ENCODE peak calls at places on chromosomes 7 and 10, in eight cellular contexts. A is GM13976; C is RWPE1; B is CD14-positive monocyte; L is choroid plexus epithelial cell; N is brain microvascular endothelial cell; H is activated CD8-positive, alpha-beta T cell treated with anti-CD3 and anti-CD28 coated beads for 36 hours; O is mesothelial cell of epicardium. W is an unnamed sample.
A peak's percentile ranks its signal among the peaks of the same experiment; 100 is the strongest.

GRCh38 chr10:6228647-6229046 is 25.9 kb downstream of the PFKFB3 start:
- DNase-seq in N (no peak), C (no peak), L (peak; percentile 22), O (no peak), B (peak; percentile 45), A (no peak), H (no peak), W (no peak)

GRCh38 chr7:150569245-150569644 is 2.1 kb downstream of the GIMAP4 start:
- DNase-seq in H (no peak), L (no peak), O (no peak), N (no peak), B (no peak), A (no peak), C (no peak), W (no peak)

GRCh38 chr7:117019287-117019686 is 66.0 kb downstream of the ST7 start:
- DNase-seq in L (no peak), N (no peak), C (peak; percentile 19), B (no peak), O (no peak), H (no peak), A (no peak), W (no peak)

GRCh38 chr7:131652934-131653333 is 96.5 kb upstream of the PODXL start:
- DNase-seq in B (no peak), C (no peak), L (no peak), A (no peak), N (no peak), O (no peak), H (no peak), W (no peak)

GRCh38 chr7:147578196-147578595 is 1012.4 kb upstream of the C7orf33 start:
- DNase-seq in O (no peak), C (no peak), B (no peak), H (no peak), L (no peak), N (no peak), A (no peak), W (no peak)

GRCh38 chr10:118745056-118745455 is 9.7 kb downstream of the CACUL1 start:
- DNase-seq in A (no peak), O (no peak), L (no peak), C (no peak), H (no peak), N (no peak), B (no peak), W (no peak)

GRCh38 chr7:106659963-106660861 is 746 bp downstream of the CCDC71L start:
- DNase-seq in N (peak; percentile 50), H (peak; percentile 92), B (peak; percentile 83), O (peak; percentile 41), L (peak; percentile 86), A (peak; percentile 89), C (peak; percentile 81), W (peak; percentile 72)

GRCh38 chr10:132630156-132630555 is 92.6 kb downstream of the INPP5A start:
- DNase-seq in O (no peak), L (no peak), C (no peak), H (no peak), B (peak; percentile 16), N (no peak), A (no peak), W (no peak)

GRCh38 chr7:91293840-91294239 is 29.6 kb downstream of the FZD1 start:
- DNase-seq in H (no peak), C (peak; percentile 8), O (no peak), B (no peak), L (no peak), N (no peak), A (no peak), W (no peak)

GRCh38 chr10:4684434-4684833 is 141.6 kb upstream of the AKR1E2 start:
- DNase-seq in L (peak; percentile 27), N (no peak), C (no peak), A (no peak), H (no peak), O (no peak), B (no peak), W (no peak)

GRCh38 chr10:17387861-17388503 is 66.4 kb downstream of the ST8SIA6 start:
- DNase-seq in C (peak; percentile 26), O (no peak), H (no peak), L (peak; percentile 8), N (no peak), B (no peak), A (no peak), W (no peak)

GRCh38 chr10:13989616-13990015 is 341.1 kb downstream of the FRMD4A start:
- DNase-seq in L (no peak), A (no peak), N (no peak), C (no peak), O (no peak), H (no peak), B (no peak), W (no peak)

GRCh38 chr7:22452142-22452763 is 47.7 kb downstream of the STEAP1B start:
- DNase-seq in B (no peak), A (peak; percentile 49), H (peak; percentile 74), C (peak; percentile 31), N (peak; percentile 26), L (peak; percentile 61), O (peak; percentile 36), W (peak; percentile 70)

GRCh38 chr10:31320179-31320597 is 1.2 kb downstream of the ZEB1 start:
- DNase-seq in B (peak; percentile 47), A (peak; percentile 55), H (peak; percentile 66), O (no peak), L (no peak), N (no peak), C (no peak), W (peak; percentile 21)

GRCh38 chr10:87861566-87861952 is 1.8 kb downstream of the KLLN start:
- DNase-seq in C (peak; percentile 70), A (peak; percentile 60), O (peak; percentile 23), L (peak; percentile 87), H (peak; percentile 54), N (peak; percentile 67), B (peak; percentile 87), W (no peak)

GRCh38 chr10:87861034-87861433 is 2.3 kb downstream of the KLLN start:
- DNase-seq in H (no peak), L (no peak), B (no peak), C (no peak), N (no peak), O (no peak), A (peak; percentile 22), W (no peak)

GRCh38 chr10:87863102-87863943 is at the start of the genes KLLN and PTEN:
- DNase-seq in C (peak; percentile 81), L (peak; percentile 95), H (peak; percentile 85), N (peak; percentile 85), A (peak; percentile 84), B (peak; percentile 79), O (peak; percentile 80), W (peak; percentile 88)

GRCh38 chr10:87862644-87863101 is 660 bp downstream of the KLLN start:
- DNase-seq in A (no peak), O (no peak), L (no peak), B (no peak), N (no peak), H (peak; percentile 79), C (peak; percentile 46), W (no peak)

DNA sequence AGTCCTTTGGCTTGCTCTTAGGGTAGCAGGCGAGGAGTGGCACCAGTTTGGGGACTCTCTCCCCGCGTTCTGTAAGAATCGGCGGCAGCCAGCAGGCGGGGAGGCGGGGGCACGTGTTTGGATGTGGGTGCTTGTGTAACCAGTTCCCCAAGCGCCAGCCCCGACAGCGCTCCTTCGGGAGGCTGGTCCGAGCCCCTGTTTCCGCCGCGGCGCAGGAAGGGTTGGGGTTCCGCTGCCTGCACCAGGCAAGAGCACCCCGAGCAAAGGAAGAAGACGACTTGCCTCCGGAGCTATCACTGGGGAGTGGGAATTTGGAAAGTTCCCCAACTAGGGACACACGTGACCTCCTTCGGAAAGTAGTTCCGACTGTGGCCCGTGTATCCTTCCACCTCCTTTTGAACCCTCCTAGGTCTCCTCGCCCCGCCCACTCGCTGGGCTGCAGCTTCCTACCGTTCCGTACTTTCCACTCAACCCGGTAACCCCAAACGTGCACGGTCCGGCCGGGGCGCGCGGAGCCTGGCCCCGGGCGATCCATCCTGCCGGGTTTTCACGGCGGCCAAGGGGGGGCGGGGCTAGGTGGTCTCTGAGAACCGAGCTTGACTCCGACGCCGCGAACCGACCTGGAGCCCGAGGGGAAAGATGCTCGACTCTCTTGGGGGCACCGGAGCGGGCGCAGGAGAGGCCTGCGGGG is 1.2 kb downstream of the KLLN start:
- DNase-seq in N (peak; percentile 92), A (peak; percentile 91), O (peak; percentile 70), B (peak; percentile 96), C (peak; percentile 87), L (peak; percentile 99), H (peak; percentile 95), W (peak; percentile 93)
- TF ChIP-seq CTCF in N (no peak), A (no peak), O (no peak), B (peak; percentile 3), C (no peak), L (no peak), H (no peak), W (no peak)

GRCh38 chr7:133699390-133699789 is 427.8 kb upstream of the LRGUK start:
- DNase-seq in O (no peak), H (no peak), A (no peak), L (no peak), B (no peak), C (no peak), N (no peak), W (no peak)
- TF ChIP-seq CTCF in O (no peak), H (no peak), A (no peak), L (no peak), B (no peak), C (no peak), N (no peak), W (no peak)

DNA sequence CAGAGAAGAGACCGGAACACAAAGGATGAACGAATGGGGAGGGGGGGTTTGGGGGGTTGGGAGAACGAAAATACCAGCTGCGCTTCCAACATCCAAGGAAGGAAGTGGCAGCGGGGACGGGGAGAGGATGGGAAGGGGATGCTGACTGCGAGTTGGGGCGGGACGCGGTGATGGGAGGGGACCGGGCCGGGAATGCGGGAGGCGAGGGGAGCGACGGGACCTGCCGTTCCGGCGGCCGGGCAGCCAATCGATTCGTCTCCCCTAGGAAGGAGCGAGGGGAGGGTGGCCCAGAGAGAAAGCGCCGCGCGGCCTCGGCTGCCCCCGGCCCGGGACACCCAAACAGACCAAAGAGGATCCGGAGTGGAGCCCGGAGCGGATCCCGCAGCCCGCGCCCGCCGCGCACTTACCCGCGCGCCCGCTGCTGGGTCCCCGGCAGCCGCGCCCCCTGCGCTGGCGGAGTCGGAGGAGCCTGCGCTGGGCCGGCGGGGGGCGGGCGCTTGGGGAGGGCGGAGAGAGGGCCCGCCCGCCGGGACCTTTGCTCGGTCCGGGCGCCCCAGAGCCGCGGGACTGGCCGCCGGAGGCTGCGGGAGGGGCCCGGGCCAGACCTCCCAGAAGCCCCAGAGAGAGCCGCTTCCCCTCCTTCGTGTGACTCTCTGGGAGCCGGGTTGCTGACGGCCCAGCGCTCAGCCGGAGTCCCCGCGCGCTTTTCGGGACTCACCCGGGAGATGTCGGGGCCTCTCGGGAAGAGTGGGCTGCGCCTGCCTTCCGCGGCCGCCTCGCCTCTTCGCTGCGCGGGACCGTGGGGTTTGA is at the start of gene GSDME:
- DNase-seq in L (peak; percentile 50), N (peak; percentile 12), B (no peak), O (no peak), A (peak; percentile 88), C (peak; percentile 76), H (peak; percentile 45), W (peak; percentile 55)
- TF ChIP-seq CTCF in L (no peak), N (no peak), B (no peak), O (no peak), A (no peak), C (no peak), H (no peak), W (no peak)

GRCh38 chr7:18235819-18236218 is 208.2 kb upstream of the PRPS1L1 start:
- DNase-seq in O (no peak), B (no peak), N (no peak), H (no peak), L (no peak), C (peak; percentile 31), A (no peak), W (no peak)

GRCh38 chr7:18239212-18239611 is 211.6 kb upstream of the PRPS1L1 start:
- DNase-seq in N (no peak), H (no peak), C (no peak), O (no peak), L (no peak), A (no peak), B (no peak), W (no peak)

GRCh38 chr7:18241543-18242231 is 214.0 kb upstream of the PRPS1L1 start:
- DNase-seq in O (no peak), L (no peak), C (no peak), H (peak; percentile 1), N (no peak), B (no peak), A (no peak), W (no peak)
- TF ChIP-seq CTCF in O (no peak), L (no peak), C (no peak), H (no peak), N (no peak), B (no peak), A (no peak), W (no peak)